ENCODE peak calls at places on chromosomes 6 and 20, in five cellular contexts. D is suprapubic skin, F is GM12891, I is stomach, U is breast epithelium. P is an unnamed sample.

GRCh38 chr6:142846883-142847287 is 98.1 kb downstream of the HIVEP2 start:
- DNase-seq in F (no peak), I (no peak), U (no peak), D (no peak), P (no peak)

GRCh38 chr20:45343445-45343866 is 4.8 kb downstream of the SDC4 start:
- DNase-seq in U (peak), F (no peak), D (no peak), I (peak), P (no peak)

GRCh38 chr6:135481786-135482369 is 15.7 kb downstream of the AHI1 start:
- DNase-seq in F (no peak), D (no peak), U (no peak), I (no peak), P (no peak)

GRCh38 chr20:19784511-19785172 is 26.6 kb downstream of the RIN2 start:
- DNase-seq in U (peak), I (peak), D (no peak), F (peak), P (no peak)

GRCh38 chr6:9463311-9463710 is 951.6 kb downstream of the TFAP2A start:
- DNase-seq in F (no peak), I (no peak), D (no peak), U (no peak), P (no peak)

GRCh38 chr6:128572286-128572685 is 51.9 kb upstream of the PTPRK start:
- DNase-seq in I (no peak), F (no peak), U (no peak), D (no peak), P (no peak)

GRCh38 chr6:156864557-156864956 is 87.4 kb downstream of the ARID1B start:
- DNase-seq in F (no peak), D (no peak), I (no peak), U (no peak), P (no peak)

GRCh38 chr20:2210646-2211556 is 84.9 kb upstream of the TGM3 start:
- DNase-seq in U (no peak), F (no peak), I (no peak), D (no peak), P (no peak)

GRCh38 chr6:90068835-90069478 is 174.7 kb downstream of the GJA10 start:
- DNase-seq in F (no peak), I (no peak), U (no peak), D (no peak), P (no peak)

GRCh38 chr6:10595731-10596664 is 74.8 kb downstream of the GCNT2 start:
- DNase-seq in F (no peak), D (no peak), U (no peak), I (no peak), P (no peak)

GRCh38 chr6:139920027-139920851 is 545.8 kb upstream of the CITED2 start:
- DNase-seq in F (no peak), U (no peak), D (no peak), I (no peak), P (no peak)

GRCh38 chr6:56814308-56814707 is 140.6 kb upstream of the BEND6 start:
- DNase-seq in I (no peak), U (no peak), D (no peak), F (no peak), P (no peak)

GRCh38 chr6:131967948-131968347 is 16.8 kb upstream of the CCN2 start:
- DNase-seq in U (no peak), D (no peak), I (no peak), F (no peak), P (no peak)

GRCh38 chr6:141783595-141783994 is 349.1 kb upstream of the GJE1 start:
- DNase-seq in I (no peak), D (no peak), F (no peak), U (no peak), P (no peak)

GRCh38 chr6:160121558-160121957 is at the start of gene SLC22A1:
- DNase-seq in U (no peak), I (no peak), D (no peak), F (no peak), P (no peak)

DNA sequence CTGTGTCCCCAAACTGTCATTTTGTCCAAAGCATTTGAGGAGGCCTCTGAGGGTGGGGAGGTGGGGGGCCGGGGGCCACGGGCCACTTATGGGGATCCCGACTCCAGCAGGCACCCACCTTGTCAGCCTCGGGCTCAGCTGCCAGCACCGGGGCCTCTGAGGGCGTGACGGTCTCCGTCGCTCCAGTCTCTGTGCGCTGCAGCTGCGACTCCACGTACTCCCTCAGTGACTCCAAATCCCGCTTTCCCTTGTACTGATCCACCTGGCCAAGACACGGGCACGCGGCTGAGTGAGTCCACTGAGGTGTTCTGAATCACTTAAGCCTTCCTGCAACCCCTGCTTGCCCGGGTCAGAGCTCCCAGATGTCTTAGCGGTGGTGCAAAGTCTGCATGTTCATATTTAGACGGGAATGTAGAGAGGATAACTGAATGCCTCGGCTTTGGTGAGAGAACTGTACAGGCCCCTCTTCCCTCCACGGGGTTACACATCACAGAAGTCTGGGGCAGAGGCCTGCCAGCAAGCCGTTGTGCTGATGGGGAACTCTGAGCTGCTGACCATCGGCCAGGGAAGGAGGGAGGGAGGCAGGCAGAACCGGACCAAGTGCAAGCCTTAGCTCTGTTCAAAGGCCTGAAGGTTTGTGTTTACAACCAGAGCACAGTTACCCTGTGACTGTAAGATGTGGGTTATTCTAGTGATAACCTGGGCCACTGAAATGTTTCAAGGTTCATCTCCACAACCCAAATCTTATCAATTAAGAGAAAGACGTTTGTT is 21.8 kb downstream of the TXNDC5 start:
- DNase-seq in I (no peak), U (no peak), D (no peak), F (no peak), P (no peak)
- TF ChIP-seq POLR2AphosphoS5 in I (no peak), U (no peak), D (no peak), F (no peak), P (peak)

DNA sequence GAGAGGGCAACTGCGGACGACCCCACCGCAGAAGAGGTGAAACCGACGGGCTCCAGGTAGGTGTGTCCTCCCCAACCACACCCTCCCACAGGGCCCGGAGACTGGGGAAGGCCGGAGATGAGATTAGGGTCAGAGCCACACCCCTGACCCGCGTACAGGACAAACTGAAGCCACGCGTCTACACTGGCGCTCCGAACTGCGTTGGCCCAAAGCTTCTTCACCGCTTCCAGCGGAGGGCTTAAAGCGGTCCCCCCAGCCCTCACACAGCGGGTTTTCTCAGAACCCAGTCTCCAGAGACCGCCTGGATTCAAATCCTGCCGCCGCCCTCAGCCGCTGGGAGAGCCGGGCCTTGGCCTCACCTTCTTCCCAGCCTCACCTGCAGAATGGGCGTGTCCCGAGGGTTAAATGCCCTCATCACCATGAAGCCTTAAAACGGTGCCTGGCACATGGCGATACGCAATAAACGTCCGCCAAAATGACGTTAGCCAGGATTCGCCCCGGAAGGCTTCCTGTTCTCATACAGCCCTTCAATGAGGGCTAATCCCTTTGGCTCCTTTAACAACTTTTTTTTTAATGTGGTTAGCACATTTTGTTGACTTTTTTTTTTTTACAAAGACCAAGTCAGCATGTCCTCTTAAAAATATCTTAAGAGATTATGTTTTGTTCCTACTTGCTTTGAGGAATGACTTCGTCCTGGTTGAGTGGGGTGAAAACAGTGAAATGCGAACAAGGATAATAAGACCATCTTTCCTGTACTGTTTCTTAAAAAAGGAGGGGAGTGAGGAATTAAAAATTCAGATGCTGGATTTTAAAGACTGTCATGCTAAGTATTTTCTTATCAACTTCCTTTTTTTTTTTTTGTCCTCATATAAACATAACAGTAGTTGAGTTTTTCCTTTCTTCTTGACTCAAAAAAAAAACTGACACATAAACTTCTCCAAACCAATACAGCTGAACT is 15.1 kb upstream of the ZNF217 start:
- DNase-seq in U (peak), F (no peak), D (no peak), I (peak), P (no peak)
- TF ChIP-seq POLR2A in U (no peak), F (no peak), D (no peak), I (no peak), P (no peak)

GRCh38 chr6:125983246-125983945 is 2.9 kb upstream of the TRMT11 start:
- DNase-seq in D (no peak), U (no peak), F (no peak), I (no peak), P (no peak)
- TF ChIP-seq POLR2AphosphoS5 in D (no peak), U (no peak), F (no peak), I (no peak), P (no peak)

GRCh38 chr6:20318851-20319387 is 82.8 kb upstream of the E2F3 start:
- DNase-seq in F (no peak), I (no peak), D (no peak), U (no peak), P (no peak)

GRCh38 chr6:20315456-20315855 is 86.2 kb upstream of the E2F3 start:
- DNase-seq in F (no peak), I (no peak), D (no peak), U (no peak), P (no peak)

GRCh38 chr6:20317430-20317829 is 84.2 kb upstream of the E2F3 start:
- DNase-seq in I (no peak), F (no peak), D (no peak), U (no peak), P (no peak)

GRCh38 chr6:20313960-20314530 is 87.6 kb upstream of the E2F3 start:
- DNase-seq in D (no peak), F (no peak), U (no peak), I (no peak), P (no peak)

GRCh38 chr6:20319520-20320357 is 81.9 kb upstream of the E2F3 start:
- DNase-seq in I (peak), F (peak), U (no peak), D (no peak), P (peak)
- TF ChIP-seq POLR2A in I (no peak), F (peak), U (no peak), D (no peak), P (peak)

GRCh38 chr6:80550748-80551147 is 444.3 kb downstream of the BCKDHB start:
- DNase-seq in D (no peak), I (no peak), F (no peak), U (no peak), P (no peak)
- TF ChIP-seq POLR2AphosphoS5 in D (no peak), I (no peak), F (no peak), U (no peak), P (no peak)

GRCh38 chr6:36546958-36547645 is at the start of gene STK38:
- DNase-seq in F (peak), I (peak), U (peak), D (peak), P (peak)
- TF ChIP-seq POLR2A in F (peak), I (peak), U (peak), D (peak), P (peak)

GRCh38 chr20:34514897-34515483 is 1.2 kb upstream of the DYNLRB1 start:
- DNase-seq in I (no peak), F (no peak), D (no peak), U (no peak), P (no peak)

GRCh38 chr20:34512955-34513419 is 3.2 kb upstream of the DYNLRB1 start:
- DNase-seq in I (no peak), F (no peak), D (no peak), U (no peak), P (no peak)

GRCh38 chr20:34512266-34512954 is 3.8 kb upstream of the DYNLRB1 start:
- DNase-seq in F (no peak), U (no peak), I (no peak), D (no peak), P (no peak)

GRCh38 chr20:34510575-34510974 is 5.6 kb upstream of the DYNLRB1 start:
- DNase-seq in F (no peak), I (no peak), U (no peak), D (no peak), P (no peak)

GRCh38 chr20:34511891-34512265 is 4.3 kb upstream of the DYNLRB1 start:
- DNase-seq in F (no peak), I (no peak), D (no peak), U (no peak), P (no peak)
- TF ChIP-seq POLR2AphosphoS5 in F (no peak), I (no peak), D (no peak), U (no peak), P (no peak)